ENCODE peak calls at places on chromosomes 3 and 15, in six cellular contexts. Y is amniotic epithelial cell; A is CD4-positive, CD25-positive, alpha-beta regulatory T cell; T is GM06990; C is stimulated activated CD4-positive, alpha-beta T cell treated with anti-CD3 and anti-CD28 coated beads, Interleukin-12 subunit alpha, Interleukin-12 subunit beta, amount 100 ng/mL, for 4 hours; I is amygdala. F is an unnamed sample.

GRCh38 chr3:29591579-29591978 is 310.7 kb downstream of the RBMS3 start:
- DNase-seq in Y (peak), A (no peak), T (no peak), C (no peak), I (no peak), F (no peak)

GRCh38 chr3:110779581-110779980 is 292.0 kb upstream of the NECTIN3 start:
- DNase-seq in Y (no peak), A (no peak), T (no peak), C (no peak), I (no peak), F (no peak)

GRCh38 chr3:114527036-114527644 is 233.3 kb downstream of the TIGIT start:
- DNase-seq in Y (peak), A (no peak), T (no peak), C (no peak), I (no peak), F (no peak)

GRCh38 chr3:193140381-193140780 is 100.6 kb upstream of the PLAAT1 start:
- DNase-seq in Y (no peak), A (no peak), T (no peak), C (no peak), I (no peak), F (no peak)

GRCh38 chr3:142104763-142105162 is 44.6 kb downstream of the TFDP2 start:
- DNase-seq in Y (no peak), A (no peak), T (no peak), C (no peak), I (no peak), F (no peak)

GRCh38 chr3:17195856-17196604 is 311.3 kb downstream of the PLCL2 start:
- DNase-seq in Y (peak), A (no peak), T (peak), C (no peak), I (peak), F (peak)

GRCh38 chr15:85685366-85685765 is 109.4 kb downstream of the KLHL25 start:
- DNase-seq in Y (no peak), A (no peak), T (no peak), C (no peak), I (no peak), F (no peak)

GRCh38 chr3:186307594-186307993 is 54.4 kb downstream of the DGKG start:
- DNase-seq in Y (peak), A (no peak), T (no peak), C (no peak), I (no peak), F (peak)

GRCh38 chr3:188431553-188431952 is 277.6 kb downstream of the LPP start:
- DNase-seq in Y (peak), A (no peak), T (no peak), C (no peak), I (no peak), F (no peak)

GRCh38 chr3:57397175-57398026 is 104.9 kb upstream of the ASB14 start:
- DNase-seq in Y (peak), A (peak), T (no peak), C (peak), I (no peak), F (peak)

GRCh38 chr3:31936661-31937060 is 44.4 kb downstream of the OSBPL10 start:
- DNase-seq in Y (peak), A (no peak), T (no peak), C (no peak), I (no peak), F (no peak)